ENCODE peak calls at places on chromosomes 13 and 19, in five cellular contexts. O, S, N, K and I are unnamed samples.

GRCh38 chr13:21445759-21446158 is 13.3 kb downstream of the ZDHHC20 start:
- DNase-seq in O (no peak), S (no peak), N (no peak), K (no peak), I (no peak)

GRCh38 chr13:51177188-51177587 is 45.0 kb upstream of the FAM124A start:
- DNase-seq in O (no peak), S (no peak), N (no peak), K (no peak), I (no peak)

GRCh38 chr13:65508338-65508737 is 1721.8 kb downstream of the PCDH9 start:
- DNase-seq in O (no peak), S (no peak), N (no peak), K (no peak), I (no peak)

GRCh38 chr13:59665184-59665583 is 498.5 kb downstream of the DIAPH3 start:
- DNase-seq in O (no peak), S (no peak), N (no peak), K (no peak), I (no peak)

GRCh38 chr13:37226966-37227365 is 121.5 kb upstream of the CSNK1A1L start:
- DNase-seq in O (peak), S (no peak), N (no peak), K (no peak), I (no peak)

GRCh38 chr19:5144545-5145179 is 175.7 kb downstream of the KDM4B start:
- DNase-seq in O (no peak), S (no peak), N (no peak), K (no peak), I (no peak)

GRCh38 chr13:45456196-45456972 is 8.4 kb upstream of the COG3 start:
- DNase-seq in O (peak), S (no peak), N (peak), K (no peak), I (no peak)

GRCh38 chr19:5186293-5187050 is 154.1 kb downstream of the PTPRS start:
- DNase-seq in O (peak), S (no peak), N (peak), K (no peak), I (peak)

GRCh38 chr13:49112782-49113525 is 107.2 kb upstream of the MLNR start:
- DNase-seq in O (no peak), S (no peak), N (no peak), K (no peak), I (no peak)

GRCh38 chr19:10269333-10270179 is 1.4 kb upstream of the ICAM1 start:
- DNase-seq in O (peak), S (peak), N (peak), K (peak), I (no peak)

GRCh38 chr13:44978328-44978727 is 10.9 kb downstream of the NUFIP1 start:
- DNase-seq in O (no peak), S (no peak), N (no peak), K (no peak), I (no peak)

GRCh38 chr19:54106716-54107115 is 4.1 kb downstream of the NDUFA3 start:
- DNase-seq in O (no peak), S (no peak), N (no peak), K (peak), I (no peak)

GRCh38 chr13:49042476-49042875 is 66.8 kb downstream of the FNDC3A start:
- DNase-seq in O (peak), S (no peak), N (peak), K (no peak), I (no peak)

GRCh38 chr19:7408251-7408650 is 59.5 kb downstream of the ARHGEF18 start:
- DNase-seq in O (no peak), S (no peak), N (no peak), K (peak), I (no peak)

GRCh38 chr19:29714953-29715694 is at the start of gene C19orf12:
- DNase-seq in O (peak), S (peak), N (peak), K (peak), I (no peak)

GRCh38 chr13:112220925-112221324 is 154.0 kb downstream of the SOX1 start:
- DNase-seq in O (no peak), S (no peak), N (no peak), K (no peak), I (no peak)

GRCh38 chr13:78589206-78589605 is 14.1 kb downstream of the POU4F1 start:
- DNase-seq in O (no peak), S (no peak), N (no peak), K (peak), I (no peak)

GRCh38 chr13:63696055-63696454 is 2280.4 kb upstream of the PCDH20 start:
- DNase-seq in O (peak), S (no peak), N (no peak), K (no peak), I (no peak)

GRCh38 chr19:43524922-43525835 is 1.8 kb downstream of the ETHE1 start:
- DNase-seq in O (peak), S (peak), N (peak), K (peak), I (no peak)

GRCh38 chr19:43784251-43784980 is 3.6 kb upstream of the KCNN4 start:
- DNase-seq in O (peak), S (peak), N (peak), K (peak), I (peak)

GRCh38 chr19:28577199-28577598 is 635.8 kb downstream of the UQCRFS1 start:
- DNase-seq in O (no peak), S (no peak), N (no peak), K (no peak), I (no peak)

GRCh38 chr13:35961461-35962220 is 169.5 kb downstream of the DCLK1 start:
- DNase-seq in O (no peak), S (no peak), N (peak), K (no peak), I (no peak)

GRCh38 chr19:40503300-40503699 is 36.5 kb downstream of the SPTBN4 start:
- DNase-seq in O (no peak), S (peak), N (no peak), K (no peak), I (no peak)

GRCh38 chr19:50959731-50960500 is 7.1 kb upstream of the KLK5 start:
- DNase-seq in O (no peak), S (no peak), N (no peak), K (no peak), I (no peak)

GRCh38 chr19:1223018-1223855 is 14.6 kb downstream of the CBARP start:
- DNase-seq in O (peak), S (peak), N (peak), K (peak), I (no peak)

GRCh38 chr19:57210381-57210780 is 19.1 kb downstream of the ZNF264 start:
- DNase-seq in O (no peak), S (no peak), N (no peak), K (no peak), I (no peak)

GRCh38 chr13:30396434-30397075 is 25.7 kb upstream of the UBE2L5 start:
- DNase-seq in O (no peak), S (no peak), N (no peak), K (no peak), I (no peak)

GRCh38 chr19:2330255-2330631 is 1.8 kb downstream of the SPPL2B start:
- DNase-seq in O (no peak), S (no peak), N (no peak), K (no peak), I (no peak)

GRCh38 chr19:4567584-4568071 is 8.1 kb upstream of the SEMA6B start:
- DNase-seq in O (peak), S (no peak), N (peak), K (peak), I (no peak)

GRCh38 chr19:35061583-35062373 is 20.3 kb downstream of the HPN start:
- DNase-seq in O (no peak), S (no peak), N (peak), K (no peak), I (no peak)

GRCh38 chr19:45954132-45954531 is 19.5 kb downstream of the NOVA2 start:
- DNase-seq in O (peak), S (no peak), N (no peak), K (no peak), I (no peak)

GRCh38 chr19:3284759-3285646 is 60.5 kb downstream of the CELF5 start:
- DNase-seq in O (peak), S (peak), N (no peak), K (peak), I (no peak)

GRCh38 chr19:51686171-51686570 is 7.0 kb upstream of the SPACA6 start:
- DNase-seq in O (no peak), S (no peak), N (no peak), K (no peak), I (no peak)

GRCh38 chr13:73957889-73958288 is 176.3 kb downstream of the KLF12 start:
- DNase-seq in O (no peak), S (no peak), N (no peak), K (no peak), I (no peak)

GRCh38 chr19:18414504-18415176 is 4.6 kb upstream of the SSBP4 start:
- DNase-seq in O (no peak), S (no peak), N (no peak), K (peak), I (no peak)

GRCh38 chr19:18416778-18417249 is 2.4 kb upstream of the SSBP4 start:
- DNase-seq in O (peak), S (peak), N (peak), K (peak), I (peak)

GRCh38 chr19:18417250-18418033 is 1.8 kb upstream of the SSBP4 start:
- DNase-seq in O (peak), S (peak), N (peak), K (peak), I (no peak)

GRCh38 chr19:18412610-18413239 is 6.5 kb upstream of the SSBP4 start:
- DNase-seq in O (no peak), S (no peak), N (no peak), K (no peak), I (no peak)

DNA sequence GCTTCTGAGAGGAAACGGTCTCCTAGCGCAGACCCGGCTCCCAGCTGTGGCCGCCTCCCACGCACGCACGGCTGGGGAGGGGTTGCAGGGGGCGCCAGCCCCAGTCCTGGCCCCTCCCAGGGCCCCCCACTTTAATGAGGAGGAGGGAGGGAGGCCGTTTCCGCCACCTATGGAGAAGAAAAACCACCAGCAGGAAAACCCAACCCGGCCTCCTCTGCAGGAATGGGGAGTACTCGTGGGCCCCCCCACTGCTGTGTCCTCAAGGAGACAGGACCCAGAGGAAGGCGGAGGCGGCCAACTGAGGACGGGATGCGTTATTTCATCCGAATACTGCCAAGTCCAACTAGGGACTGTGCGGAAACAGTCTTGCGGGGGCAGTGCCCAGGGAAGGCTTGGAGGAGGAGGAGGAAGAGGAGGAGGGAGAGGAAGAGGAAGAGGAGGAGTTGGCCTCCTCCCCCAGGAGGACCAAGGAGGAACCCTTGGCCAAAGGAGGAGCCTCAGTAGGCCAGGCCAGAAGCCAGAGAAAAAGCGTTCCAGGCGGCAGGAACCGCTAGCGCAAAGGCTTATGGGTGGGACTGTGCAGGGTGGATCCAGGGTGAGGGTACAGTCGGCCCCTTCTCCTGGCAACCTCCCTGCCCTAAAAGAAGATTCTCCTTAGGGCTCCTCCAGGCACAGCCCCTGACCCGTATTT is 3.9 kb upstream of the SSBP4 start:
- DNase-seq in O (peak), S (no peak), N (peak), K (no peak), I (peak)
- TF ChIP-seq CTCF in O (no peak), S (no peak), N (no peak), K (no peak), I (no peak)

DNA sequence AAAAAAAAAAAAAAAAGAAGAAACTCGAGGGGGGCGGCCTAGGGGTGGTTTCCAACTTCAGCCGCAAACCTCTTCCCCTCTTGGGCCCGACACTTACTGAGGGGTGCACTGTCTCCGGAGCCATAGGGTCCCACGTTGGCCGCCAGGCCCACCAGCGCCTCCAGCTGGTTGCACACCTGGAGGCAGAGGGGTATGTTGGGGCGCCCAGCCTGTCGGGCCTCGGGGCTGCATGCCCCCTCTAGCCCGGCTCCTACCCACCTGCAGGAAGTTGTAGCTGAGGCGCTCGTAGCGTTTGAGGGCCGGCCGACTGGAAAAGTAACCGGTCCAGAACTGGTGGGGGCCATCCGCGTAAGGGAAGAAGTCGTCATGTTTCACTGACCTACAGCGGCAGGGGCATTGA is 8.6 kb downstream of the MAN2B1 start:
- DNase-seq in O (no peak), S (no peak), N (no peak), K (no peak), I (no peak)
- TF ChIP-seq CTCF in O (no peak), S (no peak), N (no peak), K (no peak), I (no peak)

GRCh38 chr13:25678398-25678797 is 306.6 kb downstream of the ATP8A2 start:
- DNase-seq in O (no peak), S (no peak), N (no peak), K (no peak), I (no peak)
- TF ChIP-seq CTCF in O (peak), S (no peak), N (no peak), K (no peak), I (no peak)

GRCh38 chr19:17512574-17512939 is 1.1 kb downstream of the PGLS start:
- DNase-seq in O (no peak), S (no peak), N (no peak), K (no peak), I (no peak)

GRCh38 chr19:17513801-17514200 is 2.4 kb downstream of the PGLS start:
- DNase-seq in O (no peak), S (no peak), N (peak), K (no peak), I (no peak)

GRCh38 chr19:17510220-17510993 is 1.0 kb upstream of the PGLS start:
- DNase-seq in O (no peak), S (no peak), N (peak), K (no peak), I (no peak)

GRCh38 chr19:17515408-17516149 is 4.1 kb downstream of the PGLS start:
- DNase-seq in O (no peak), S (no peak), N (no peak), K (no peak), I (no peak)

DNA sequence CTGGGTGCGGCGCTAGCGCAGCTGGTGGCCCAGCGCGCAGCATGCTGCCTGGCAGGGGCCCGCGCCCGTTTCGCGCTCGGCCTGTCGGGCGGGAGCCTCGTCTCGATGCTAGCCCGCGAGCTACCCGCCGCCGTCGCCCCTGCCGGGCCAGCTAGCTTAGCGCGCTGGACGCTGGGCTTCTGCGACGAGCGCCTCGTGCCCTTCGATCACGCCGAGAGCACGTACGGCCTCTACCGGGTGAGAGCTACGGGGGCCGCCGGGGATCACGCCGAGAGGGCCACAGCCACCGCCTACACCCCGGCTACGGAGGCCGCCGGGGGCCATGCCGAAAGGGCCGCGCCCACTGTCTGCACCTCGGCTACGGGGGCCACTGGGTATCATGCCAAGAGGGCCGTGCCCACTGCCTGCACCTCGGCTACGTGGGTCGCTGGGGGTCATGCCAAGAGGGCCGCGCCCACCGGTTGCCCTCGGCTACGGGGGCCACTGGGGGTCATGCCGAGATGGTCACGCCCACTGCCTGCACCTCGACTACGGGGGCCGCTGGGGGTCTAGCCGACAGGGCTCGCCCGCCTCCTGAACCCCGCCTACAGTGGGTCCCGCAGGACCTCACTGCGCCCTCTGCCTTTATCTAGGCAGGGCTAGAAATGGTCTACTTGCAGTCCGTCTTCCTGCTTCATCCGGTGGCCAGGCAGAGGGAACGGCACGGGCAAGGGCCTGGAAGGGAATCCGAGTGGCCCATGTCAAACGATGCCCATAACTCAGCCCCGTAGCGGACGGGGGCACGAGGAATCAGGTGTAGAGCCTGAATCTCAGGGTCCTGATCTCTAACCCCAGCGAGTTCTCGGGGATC is 500 bp downstream of the PGLS start:
- DNase-seq in O (peak), S (peak), N (peak), K (peak), I (peak)
- TF ChIP-seq CTCF in O (no peak), S (peak), N (peak), K (peak), I (peak)

DNA sequence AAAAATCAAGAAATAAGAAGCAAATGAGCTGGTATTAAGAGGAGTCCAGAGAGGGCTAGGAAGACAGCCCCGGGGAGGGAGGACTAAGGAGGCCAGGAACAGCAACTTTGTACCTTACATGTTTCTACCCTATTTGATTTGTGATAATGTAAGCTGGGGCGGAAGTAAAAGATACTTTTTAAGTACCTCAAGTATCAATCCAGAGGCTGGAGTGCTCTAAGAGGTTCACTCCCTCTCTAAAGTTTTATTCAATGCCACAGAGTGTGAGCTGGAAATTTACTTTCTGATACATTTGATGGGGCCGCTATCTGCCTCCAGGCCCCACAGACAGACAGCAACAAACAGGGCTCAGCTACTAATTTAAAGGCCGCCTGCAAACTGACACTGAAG is 11.4 kb downstream of the MLLT1 start:
- DNase-seq in O (no peak), S (no peak), N (no peak), K (no peak), I (no peak)
- TF ChIP-seq CTCF in O (no peak), S (no peak), N (no peak), K (no peak), I (no peak)